ENCODE peak calls at places on chromosomes 12 and 14, in four cellular contexts. S is mammary epithelial cell, D is GM13977, H is ascending aorta. X is an unnamed sample.

GRCh38 chr12:2793561-2793960 is 1.2 kb upstream of the FKBP4 start:
- DNase-seq in S (no peak), D (no peak), H (no peak), X (no peak)

GRCh38 chr14:93655078-93655750 is 133.1 kb downstream of the PRIMA1 start:
- DNase-seq in S (peak), D (peak), H (no peak), X (peak)

GRCh38 chr14:53532871-53533270 is 379.7 kb upstream of the DDHD1 start:
- DNase-seq in S (no peak), D (no peak), H (no peak), X (no peak)

GRCh38 chr12:99824900-99825562 is 159.7 kb downstream of the ANKS1B start:
- DNase-seq in S (no peak), D (no peak), H (no peak), X (no peak)

GRCh38 chr14:52926994-52927393 is 23.9 kb downstream of the FERMT2 start:
- DNase-seq in S (no peak), D (no peak), H (no peak), X (no peak)

GRCh38 chr14:76113691-76114090 is 38.0 kb upstream of the GPATCH2L start:
- DNase-seq in S (no peak), D (no peak), H (no peak), X (no peak)

GRCh38 chr12:10497602-10498001 is 8.1 kb upstream of the EIF2S3B start:
- DNase-seq in S (no peak), D (no peak), H (no peak), X (no peak)

GRCh38 chr12:13152756-13153155 is 43.8 kb upstream of the EMP1 start:
- DNase-seq in S (no peak), D (no peak), H (no peak), X (no peak)

GRCh38 chr14:100696590-100696989 is 30.1 kb upstream of the DLK1 start:
- DNase-seq in S (no peak), D (no peak), H (no peak), X (no peak)

GRCh38 chr12:132245521-132246101 is 83.8 kb downstream of the GALNT9 start:
- DNase-seq in S (no peak), D (no peak), H (no peak), X (no peak)

GRCh38 chr14:72916174-72916573 is 10.1 kb upstream of the DCAF4 start:
- DNase-seq in S (peak), D (no peak), H (no peak), X (no peak)

GRCh38 chr14:72917420-72917819 is 8.8 kb upstream of the DCAF4 start:
- DNase-seq in S (no peak), D (no peak), H (no peak), X (no peak)

GRCh38 chr14:72921396-72921795 is 4.9 kb upstream of the DCAF4 start:
- DNase-seq in S (no peak), D (no peak), H (no peak), X (no peak)

GRCh38 chr14:72924332-72924731 is 1.9 kb upstream of the DCAF4 start:
- DNase-seq in S (no peak), D (no peak), H (no peak), X (no peak)

GRCh38 chr14:72920008-72920407 is 6.3 kb upstream of the DCAF4 start:
- DNase-seq in S (no peak), D (no peak), H (no peak), X (no peak)
- TF ChIP-seq CTCF in S (no peak), D (no peak), H (no peak), X (no peak)

DNA sequence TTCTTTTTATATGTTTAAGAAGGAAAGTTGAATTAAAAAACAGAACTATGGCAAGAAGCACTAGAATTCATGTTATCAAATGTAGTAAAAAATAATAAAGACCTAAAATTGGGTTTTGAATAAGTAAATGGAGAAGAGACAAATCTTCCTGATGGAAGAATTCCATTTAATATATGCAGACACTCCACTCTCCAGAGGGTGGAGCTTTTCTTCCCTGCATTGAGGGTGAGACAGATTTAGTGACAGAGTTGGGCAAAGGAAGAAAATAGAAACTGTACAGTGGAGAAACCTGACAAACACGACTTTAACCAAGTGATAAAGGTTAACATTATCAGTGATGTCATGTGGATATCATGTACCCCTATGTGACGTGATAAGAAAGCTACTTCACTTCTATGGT is 217.6 kb downstream of the PRKD1 start:
- DNase-seq in S (no peak), D (no peak), H (no peak), X (no peak)
- TF ChIP-seq CTCF in S (no peak), D (no peak), H (peak), X (no peak)

DNA sequence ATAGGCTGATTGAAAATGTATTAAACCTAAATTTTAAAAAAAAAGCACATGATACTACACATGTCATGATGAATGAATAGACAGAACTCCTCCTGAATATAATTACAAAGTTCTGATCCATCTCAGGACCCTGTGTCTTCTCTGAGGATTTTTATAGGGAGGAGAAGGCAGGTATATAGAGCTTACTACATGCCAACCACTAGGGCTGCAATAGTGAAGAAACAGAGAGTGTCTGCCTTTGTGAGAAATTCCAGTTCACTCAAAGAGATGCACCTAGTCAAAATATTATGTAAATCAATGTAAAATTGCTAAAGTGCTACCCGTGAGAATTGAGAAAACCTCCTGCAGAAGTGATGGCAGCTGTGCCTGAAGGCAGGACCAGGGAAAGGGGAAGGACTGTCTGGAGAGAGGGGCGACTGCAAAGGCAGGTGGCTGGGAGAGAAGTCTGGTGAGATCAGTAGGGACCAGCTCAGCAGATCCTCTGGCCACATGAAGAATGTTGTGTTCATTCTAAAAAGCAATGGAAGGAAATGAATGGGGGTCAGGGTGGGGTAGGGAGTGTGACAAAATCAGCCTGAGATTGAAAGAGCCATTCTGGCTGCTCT is 15.1 kb downstream of the ABHD4 start:
- DNase-seq in S (no peak), D (no peak), H (no peak), X (no peak)
- TF ChIP-seq CTCF in S (peak), D (no peak), H (no peak), X (no peak)

DNA sequence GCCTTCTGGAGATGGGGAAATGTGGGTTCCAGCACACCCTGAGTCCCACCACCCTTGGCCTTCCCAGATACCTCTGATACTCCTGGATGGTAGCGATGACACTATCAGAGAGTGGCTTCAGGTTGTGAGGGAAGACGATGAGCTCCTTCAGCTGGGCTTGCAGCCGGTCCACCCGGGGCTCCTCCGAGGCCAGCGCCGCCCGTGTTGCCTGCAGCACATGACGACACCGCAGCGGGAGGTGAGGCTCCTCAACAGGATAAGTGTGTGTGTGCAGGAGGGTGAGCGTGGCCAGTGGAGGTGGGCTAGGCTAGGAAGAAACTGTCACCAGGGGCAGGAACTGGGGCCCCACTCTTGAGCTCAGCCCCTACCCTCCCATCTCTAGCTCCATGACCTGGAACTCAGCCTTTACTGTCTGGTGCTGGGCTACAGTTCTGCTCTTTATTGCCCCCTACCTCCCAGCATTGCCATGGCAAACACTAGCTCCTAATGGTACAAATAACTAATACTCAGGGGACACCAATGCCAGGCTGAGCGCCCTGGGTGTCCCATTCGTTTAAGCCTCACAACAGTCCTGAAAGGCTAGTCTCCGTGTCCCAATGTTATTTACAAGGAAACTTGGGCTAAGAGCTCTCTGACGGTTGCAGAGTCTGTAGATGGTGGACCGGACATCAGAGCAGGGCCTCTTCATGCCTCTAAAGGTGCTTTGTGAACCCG is 64.1 kb downstream of the SYNE3 start:
- DNase-seq in S (no peak), D (peak), H (no peak), X (no peak)
- TF ChIP-seq CTCF in S (peak), D (peak), H (no peak), X (peak)

GRCh38 chr12:106632797-106633450 is 50.1 kb downstream of the RFX4 start:
- DNase-seq in S (no peak), D (no peak), H (no peak), X (no peak)

GRCh38 chr12:106629797-106630669 is 47.2 kb downstream of the RFX4 start:
- DNase-seq in S (peak), D (no peak), H (no peak), X (no peak)

GRCh38 chr12:106633451-106633823 is 50.6 kb downstream of the RFX4 start:
- DNase-seq in S (no peak), D (no peak), H (no peak), X (no peak)

GRCh38 chr12:106631797-106632196 is 49.0 kb downstream of the RFX4 start:
- DNase-seq in S (no peak), D (no peak), H (no peak), X (no peak)

DNA sequence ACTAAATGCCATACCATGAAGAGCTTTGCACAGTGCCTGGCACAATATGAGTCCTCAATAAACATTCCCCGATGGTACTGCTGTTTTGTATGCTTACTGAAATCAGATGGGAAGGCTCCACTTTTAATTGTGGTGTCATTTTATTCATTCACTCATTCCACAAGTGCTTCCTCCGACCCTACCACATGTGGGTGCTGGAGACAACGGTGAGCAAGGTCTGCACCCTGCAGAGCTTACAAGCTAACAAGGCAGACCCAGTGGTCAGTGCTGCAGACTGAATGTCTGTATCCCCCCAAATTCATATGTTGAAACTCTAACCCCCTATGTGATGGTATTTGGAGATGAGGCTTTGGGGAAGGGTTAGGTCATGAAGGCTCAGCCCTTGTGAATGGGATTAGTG is 48.3 kb downstream of the RFX4 start:
- DNase-seq in S (no peak), D (no peak), H (no peak), X (no peak)
- TF ChIP-seq CTCF in S (no peak), D (peak), H (no peak), X (no peak)

GRCh38 chr12:121397521-121397920 is 2.4 kb upstream of the RNF34 start:
- DNase-seq in S (no peak), D (no peak), H (no peak), X (no peak)

GRCh38 chr12:121399391-121400331 is at the start of gene RNF34:
- DNase-seq in S (peak), D (peak), H (peak), X (peak)

GRCh38 chr12:121404734-121405133 is 4.8 kb downstream of the RNF34 start:
- DNase-seq in S (no peak), D (no peak), H (no peak), X (no peak)

GRCh38 chr12:121403721-121404120 is 3.8 kb downstream of the RNF34 start:
- DNase-seq in S (no peak), D (no peak), H (no peak), X (no peak)

DNA sequence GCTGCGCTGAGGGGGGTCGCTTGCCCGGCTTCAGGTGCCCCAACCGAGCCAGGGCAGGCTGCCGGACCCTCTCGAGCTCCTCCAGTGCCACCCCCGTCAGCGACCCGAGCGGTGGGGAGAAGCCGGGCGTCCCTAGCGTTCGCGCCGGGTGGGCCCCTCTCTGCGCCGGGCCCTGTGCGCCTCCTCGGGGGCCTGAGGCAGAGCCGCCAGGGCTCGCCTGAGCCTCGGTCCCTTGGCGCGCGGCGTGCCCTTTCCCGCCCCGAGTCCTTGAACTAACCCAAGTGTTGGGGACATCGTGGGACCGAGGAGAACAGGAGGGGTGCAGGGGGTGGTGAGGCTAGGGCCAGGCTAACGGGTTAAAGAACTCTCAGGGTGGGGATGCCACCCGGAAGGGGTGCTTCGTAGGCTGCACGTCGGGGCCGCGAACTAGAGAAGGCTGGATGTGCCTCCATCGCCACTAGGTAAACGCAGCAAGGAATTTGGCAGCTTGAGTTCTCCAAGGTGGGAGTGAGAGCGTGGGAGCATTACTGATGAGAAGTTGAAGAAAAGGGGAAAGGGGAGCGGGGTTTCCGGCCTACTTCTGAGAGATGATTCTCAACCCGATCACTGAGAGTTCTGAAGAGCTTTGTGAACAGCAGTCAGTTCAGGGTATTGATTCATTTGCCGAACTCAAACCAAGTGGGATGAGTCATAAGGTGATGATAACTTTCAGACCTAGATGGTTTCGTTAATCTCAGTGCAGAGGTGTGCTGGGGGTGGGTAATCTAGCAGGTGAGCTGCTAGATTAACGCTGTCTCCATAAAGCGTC is 618 bp downstream of the RNF34 start:
- DNase-seq in S (peak), D (peak), H (no peak), X (peak)
- TF ChIP-seq CTCF in S (no peak), D (no peak), H (no peak), X (no peak)

GRCh38 chr12:63843613-63844390 is 698 bp upstream of the SRGAP1 start:
- DNase-seq in S (peak), D (peak), H (peak), X (peak)
- TF ChIP-seq CTCF in S (peak), D (peak), H (peak), X (peak)

X was measured in GM10248.